ENCODE peak calls at places on chromosome 12, in nine cellular contexts. One of them, this sample, is unnamed.

GRCh38 chr12:131130311-131130911 is 176.7 kb downstream of the ADGRD1 start:
- DNase-seq in HL-60: no peak
- DNase-seq in cardiac fibroblast: no peak
- DNase-seq in AG10803: no peak
- DNase-seq in body of pancreas: no peak
- DNase-seq in left ventricle myocardium inferior: no peak
- DNase-seq in AG09309: no peak
- DNase-seq in GM06990: no peak
- DNase-seq in fibroblast of villous mesenchyme: no peak
- DNase-seq in this sample: no peak

GRCh38 chr12:92552412-92553108 is 150.2 kb upstream of the PLEKHG7 start:
- DNase-seq in HL-60: no peak
- DNase-seq in cardiac fibroblast: peak; percentile 52
- DNase-seq in AG10803: no peak
- DNase-seq in body of pancreas: no peak
- DNase-seq in left ventricle myocardium inferior: no peak
- DNase-seq in AG09309: no peak
- DNase-seq in GM06990: no peak
- DNase-seq in fibroblast of villous mesenchyme: no peak
- DNase-seq in this sample: no peak

GRCh38 chr12:58393152-58393551 is 451.8 kb downstream of the ATP23 start:
- DNase-seq in HL-60: no peak
- DNase-seq in cardiac fibroblast: no peak
- DNase-seq in AG10803: no peak
- DNase-seq in body of pancreas: no peak
- DNase-seq in left ventricle myocardium inferior: no peak
- DNase-seq in AG09309: no peak
- DNase-seq in GM06990: no peak
- DNase-seq in fibroblast of villous mesenchyme: no peak
- DNase-seq in this sample: no peak

GRCh38 chr12:29304388-29304787 is 76.6 kb downstream of the ERGIC2 start:
- DNase-seq in HL-60: no peak
- DNase-seq in cardiac fibroblast: no peak
- DNase-seq in AG10803: no peak
- DNase-seq in body of pancreas: no peak
- DNase-seq in left ventricle myocardium inferior: no peak
- DNase-seq in AG09309: no peak
- DNase-seq in GM06990: no peak
- DNase-seq in fibroblast of villous mesenchyme: no peak
- DNase-seq in this sample: no peak

GRCh38 chr12:28350502-28350901 is 160.2 kb downstream of the CCDC91 start:
- DNase-seq in HL-60: no peak
- DNase-seq in cardiac fibroblast: peak; percentile 37
- DNase-seq in AG10803: no peak
- DNase-seq in body of pancreas: no peak
- DNase-seq in left ventricle myocardium inferior: no peak
- DNase-seq in AG09309: no peak
- DNase-seq in GM06990: no peak
- DNase-seq in fibroblast of villous mesenchyme: no peak
- DNase-seq in this sample: no peak

GRCh38 chr12:7374423-7375144 is 69.4 kb downstream of the CD163L1 start:
- DNase-seq in HL-60: peak; percentile 69
- DNase-seq in cardiac fibroblast: no peak
- DNase-seq in AG10803: peak; percentile 48
- DNase-seq in body of pancreas: peak; percentile 59
- DNase-seq in left ventricle myocardium inferior: peak; percentile 17
- DNase-seq in AG09309: peak; percentile 1
- DNase-seq in GM06990: peak; percentile 1
- DNase-seq in fibroblast of villous mesenchyme: peak; percentile 39
- DNase-seq in this sample: no peak

GRCh38 chr12:98699568-98699967 is 54.5 kb downstream of the APAF1 start:
- DNase-seq in HL-60: peak; percentile 52
- DNase-seq in cardiac fibroblast: peak; percentile 91
- DNase-seq in AG10803: peak; percentile 20
- DNase-seq in body of pancreas: no peak
- DNase-seq in left ventricle myocardium inferior: no peak
- DNase-seq in AG09309: no peak
- DNase-seq in GM06990: no peak
- DNase-seq in fibroblast of villous mesenchyme: peak; percentile 44
- DNase-seq in this sample: no peak

GRCh38 chr12:64824500-64825142 is at the start of gene TBC1D30:
- DNase-seq in HL-60: no peak
- DNase-seq in cardiac fibroblast: peak; percentile 25
- DNase-seq in AG10803: peak; percentile 17
- DNase-seq in body of pancreas: no peak
- DNase-seq in left ventricle myocardium inferior: no peak
- DNase-seq in AG09309: no peak
- DNase-seq in GM06990: peak; percentile 73
- DNase-seq in fibroblast of villous mesenchyme: no peak
- DNase-seq in this sample: no peak

GRCh38 chr12:71109834-71110233 is 48.0 kb downstream of the TSPAN8 start:
- DNase-seq in HL-60: no peak
- DNase-seq in cardiac fibroblast: no peak
- DNase-seq in AG10803: no peak
- DNase-seq in body of pancreas: no peak
- DNase-seq in left ventricle myocardium inferior: no peak
- DNase-seq in AG09309: no peak
- DNase-seq in GM06990: no peak
- DNase-seq in fibroblast of villous mesenchyme: no peak
- DNase-seq in this sample: no peak

GRCh38 chr12:47763481-47764344 is 5.0 kb upstream of the RAPGEF3 start:
- DNase-seq in HL-60: peak; percentile 75
- DNase-seq in cardiac fibroblast: peak; percentile 33
- DNase-seq in AG10803: no peak
- DNase-seq in body of pancreas: no peak
- DNase-seq in left ventricle myocardium inferior: no peak
- DNase-seq in AG09309: no peak
- DNase-seq in GM06990: no peak
- DNase-seq in fibroblast of villous mesenchyme: no peak
- DNase-seq in this sample: no peak

GRCh38 chr12:1309610-1310009 is 284.8 kb downstream of the FBXL14 start:
- DNase-seq in HL-60: no peak
- DNase-seq in cardiac fibroblast: no peak
- DNase-seq in AG10803: no peak
- DNase-seq in body of pancreas: no peak
- DNase-seq in left ventricle myocardium inferior: no peak
- DNase-seq in AG09309: no peak
- DNase-seq in GM06990: no peak
- DNase-seq in fibroblast of villous mesenchyme: no peak
- DNase-seq in this sample: no peak

GRCh38 chr12:12035229-12035628 is 35.5 kb upstream of the BCL2L14 start:
- DNase-seq in HL-60: no peak
- DNase-seq in cardiac fibroblast: no peak
- DNase-seq in AG10803: no peak
- DNase-seq in body of pancreas: no peak
- DNase-seq in left ventricle myocardium inferior: no peak
- DNase-seq in AG09309: no peak
- DNase-seq in GM06990: no peak
- DNase-seq in fibroblast of villous mesenchyme: no peak
- DNase-seq in this sample: no peak

GRCh38 chr12:12032260-12032761 is 38.4 kb upstream of the BCL2L14 start:
- DNase-seq in HL-60: no peak
- DNase-seq in cardiac fibroblast: no peak
- DNase-seq in AG10803: no peak
- DNase-seq in body of pancreas: peak; percentile 22
- DNase-seq in left ventricle myocardium inferior: no peak
- DNase-seq in AG09309: no peak
- DNase-seq in GM06990: peak; percentile 61
- DNase-seq in fibroblast of villous mesenchyme: no peak
- DNase-seq in this sample: no peak

GRCh38 chr12:12034344-12034743 is 36.4 kb upstream of the BCL2L14 start:
- DNase-seq in HL-60: no peak
- DNase-seq in cardiac fibroblast: no peak
- DNase-seq in AG10803: no peak
- DNase-seq in body of pancreas: no peak
- DNase-seq in left ventricle myocardium inferior: no peak
- DNase-seq in AG09309: no peak
- DNase-seq in GM06990: no peak
- DNase-seq in fibroblast of villous mesenchyme: no peak
- DNase-seq in this sample: no peak

GRCh38 chr12:12032771-12033588 is 37.8 kb upstream of the BCL2L14 start:
- DNase-seq in HL-60: peak; percentile 74
- DNase-seq in cardiac fibroblast: peak; percentile 92
- DNase-seq in AG10803: peak; percentile 82
- DNase-seq in body of pancreas: peak; percentile 84
- DNase-seq in left ventricle myocardium inferior: peak; percentile 72
- DNase-seq in AG09309: peak; percentile 61
- DNase-seq in GM06990: peak; percentile 59
- DNase-seq in fibroblast of villous mesenchyme: peak; percentile 88
- DNase-seq in this sample: peak; percentile 53

DNA sequence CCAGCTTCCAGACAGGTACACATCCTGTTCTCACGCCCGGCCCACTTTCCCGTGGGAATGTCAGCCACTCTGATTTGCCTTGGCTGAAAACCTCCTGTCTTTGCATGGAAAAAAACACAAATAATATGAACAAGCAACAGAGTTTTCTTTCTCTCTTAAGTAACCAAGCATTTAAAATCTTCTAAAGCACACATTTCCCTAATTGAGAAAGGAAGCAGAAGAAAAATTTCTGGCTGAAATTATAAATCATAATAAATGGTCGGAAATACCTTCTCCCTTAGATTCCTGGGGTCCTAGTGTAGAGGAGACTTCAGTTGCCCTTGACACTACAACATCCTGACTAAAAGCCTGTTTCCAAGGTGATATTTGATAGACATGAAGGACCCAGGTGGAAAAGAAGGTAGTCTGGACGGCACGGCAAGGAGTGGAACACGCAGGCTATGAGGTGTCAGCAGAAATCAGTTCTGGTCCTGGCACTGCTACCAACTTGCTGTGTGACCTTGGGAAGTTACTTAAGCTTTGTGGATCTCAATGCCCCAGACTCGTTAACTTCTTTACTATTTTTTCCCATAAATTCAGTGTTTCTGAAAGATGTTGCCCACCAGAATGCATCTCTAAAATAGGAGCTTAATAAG is 37.0 kb upstream of the BCL2L14 start:
- DNase-seq in HL-60: no peak
- DNase-seq in cardiac fibroblast: no peak
- DNase-seq in AG10803: no peak
- DNase-seq in body of pancreas: no peak
- DNase-seq in left ventricle myocardium inferior: no peak
- DNase-seq in AG09309: no peak
- DNase-seq in GM06990: no peak
- DNase-seq in fibroblast of villous mesenchyme: no peak
- DNase-seq in this sample: no peak
- TF ChIP-seq CTCF in HL-60: no peak
- TF ChIP-seq CTCF in cardiac fibroblast: no peak
- TF ChIP-seq CTCF in AG10803: no peak
- TF ChIP-seq CTCF in body of pancreas: no peak
- TF ChIP-seq CTCF in left ventricle myocardium inferior: no peak
- TF ChIP-seq CTCF in AG09309: no peak
- TF ChIP-seq CTCF in GM06990: no peak
- TF ChIP-seq CTCF in fibroblast of villous mesenchyme: no peak
- TF ChIP-seq CTCF in this sample: no peak

DNA sequence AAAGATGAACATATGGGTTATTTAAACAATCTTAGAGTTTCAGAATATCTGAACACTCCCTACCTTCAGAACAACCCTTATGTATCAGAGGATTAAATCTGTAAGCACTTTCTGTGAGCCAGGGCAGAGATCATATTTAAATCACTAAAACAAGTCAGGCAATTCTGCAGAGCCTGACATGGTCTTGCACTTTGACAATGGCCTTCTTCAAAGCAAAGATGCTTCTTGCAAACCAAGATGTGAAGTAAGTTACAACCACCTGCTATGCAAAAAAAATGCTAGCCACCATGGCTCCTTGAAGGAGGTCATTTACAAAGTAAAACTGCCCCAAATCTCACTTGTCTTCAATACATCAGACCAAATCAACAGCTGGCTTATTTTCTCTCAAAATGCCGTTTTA is 3.2 kb downstream of the PPP1CC start:
- DNase-seq in HL-60: no peak
- DNase-seq in cardiac fibroblast: no peak
- DNase-seq in AG10803: no peak
- DNase-seq in body of pancreas: no peak
- DNase-seq in left ventricle myocardium inferior: no peak
- DNase-seq in AG09309: no peak
- DNase-seq in GM06990: no peak
- DNase-seq in fibroblast of villous mesenchyme: no peak
- DNase-seq in this sample: no peak
- H3K4me3 ChIP-seq in HL-60: no peak overlapping the region
- H3K4me3 ChIP-seq in cardiac fibroblast: no peak overlapping the region
- H3K4me3 ChIP-seq in AG10803: no peak overlapping the region
- H3K4me3 ChIP-seq in body of pancreas: no peak overlapping the region
- H3K4me3 ChIP-seq in left ventricle myocardium inferior: peak overlapping the region; percentile 100
- H3K4me3 ChIP-seq in AG09309: no peak overlapping the region
- H3K4me3 ChIP-seq in GM06990: peak overlapping the region; percentile 99
- H3K4me3 ChIP-seq in fibroblast of villous mesenchyme: peak overlapping the region; percentile 29
- H3K4me3 ChIP-seq in this sample: peak overlapping the region; percentile 5

GRCh38 chr12:50314629-50315312 is 31.5 kb upstream of the LIMA1 start:
- DNase-seq in HL-60: no peak
- DNase-seq in cardiac fibroblast: peak; percentile 81
- DNase-seq in AG10803: peak; percentile 72
- DNase-seq in body of pancreas: no peak
- DNase-seq in left ventricle myocardium inferior: no peak
- DNase-seq in AG09309: no peak
- DNase-seq in GM06990: peak; percentile 7
- DNase-seq in fibroblast of villous mesenchyme: peak; percentile 78
- DNase-seq in this sample: no peak
- TF ChIP-seq CTCF in HL-60: peak; percentile 14
- TF ChIP-seq CTCF in cardiac fibroblast: peak; percentile 64
- TF ChIP-seq CTCF in AG10803: peak; percentile 83
- TF ChIP-seq CTCF in body of pancreas: no peak
- TF ChIP-seq CTCF in left ventricle myocardium inferior: peak; percentile 65
- TF ChIP-seq CTCF in AG09309: peak; percentile 64
- TF ChIP-seq CTCF in GM06990: peak; percentile 58
- TF ChIP-seq CTCF in fibroblast of villous mesenchyme: peak; percentile 69
- TF ChIP-seq CTCF in this sample: peak; percentile 70

GRCh38 chr12:24561411-24561871 is 387.5 kb downstream of the BCAT1 start:
- DNase-seq in HL-60: no peak
- DNase-seq in cardiac fibroblast: peak; percentile 22
- DNase-seq in AG10803: peak; percentile 7
- DNase-seq in body of pancreas: no peak
- DNase-seq in left ventricle myocardium inferior: no peak
- DNase-seq in AG09309: no peak
- DNase-seq in GM06990: no peak
- DNase-seq in fibroblast of villous mesenchyme: peak; percentile 80
- DNase-seq in this sample: no peak

GRCh38 chr12:24560867-24561266 is 388.0 kb downstream of the BCAT1 start:
- DNase-seq in HL-60: no peak
- DNase-seq in cardiac fibroblast: peak; percentile 5
- DNase-seq in AG10803: no peak
- DNase-seq in body of pancreas: no peak
- DNase-seq in left ventricle myocardium inferior: no peak
- DNase-seq in AG09309: no peak
- DNase-seq in GM06990: no peak
- DNase-seq in fibroblast of villous mesenchyme: no peak
- DNase-seq in this sample: no peak

GRCh38 chr12:24565300-24565699 is 383.6 kb downstream of the BCAT1 start:
- DNase-seq in HL-60: no peak
- DNase-seq in cardiac fibroblast: no peak
- DNase-seq in AG10803: peak; percentile 1
- DNase-seq in body of pancreas: no peak
- DNase-seq in left ventricle myocardium inferior: no peak
- DNase-seq in AG09309: no peak
- DNase-seq in GM06990: no peak
- DNase-seq in fibroblast of villous mesenchyme: no peak
- DNase-seq in this sample: no peak

GRCh38 chr12:24561882-24562760 is 386.8 kb downstream of the BCAT1 start:
- DNase-seq in HL-60: no peak
- DNase-seq in cardiac fibroblast: peak; percentile 59
- DNase-seq in AG10803: peak; percentile 29
- DNase-seq in body of pancreas: peak; percentile 36
- DNase-seq in left ventricle myocardium inferior: peak; percentile 71
- DNase-seq in AG09309: no peak
- DNase-seq in GM06990: peak; percentile 13
- DNase-seq in fibroblast of villous mesenchyme: peak; percentile 73
- DNase-seq in this sample: no peak

GRCh38 chr12:24562761-24563392 is 386.0 kb downstream of the BCAT1 start:
- DNase-seq in HL-60: no peak
- DNase-seq in cardiac fibroblast: peak; percentile 38
- DNase-seq in AG10803: peak; percentile 7
- DNase-seq in body of pancreas: no peak
- DNase-seq in left ventricle myocardium inferior: peak; percentile 37
- DNase-seq in AG09309: no peak
- DNase-seq in GM06990: peak; percentile 9
- DNase-seq in fibroblast of villous mesenchyme: peak; percentile 81
- DNase-seq in this sample: no peak
- H3K4me3 ChIP-seq in HL-60: peak overlapping the region; percentile 46
- H3K4me3 ChIP-seq in cardiac fibroblast: peak overlapping the region; percentile 75
- H3K4me3 ChIP-seq in AG10803: peak overlapping the region; percentile 74
- H3K4me3 ChIP-seq in body of pancreas: peak overlapping the region; percentile 59
- H3K4me3 ChIP-seq in left ventricle myocardium inferior: peak overlapping the region; percentile 79
- H3K4me3 ChIP-seq in AG09309: peak overlapping the region; percentile 65
- H3K4me3 ChIP-seq in GM06990: peak overlapping the region; percentile 27
- H3K4me3 ChIP-seq in fibroblast of villous mesenchyme: peak overlapping the region; percentile 93
- H3K4me3 ChIP-seq in this sample: peak overlapping the region; percentile 74